ENCODE peak calls at places on chromosomes 11 and 22, in eight cellular contexts. B, Y, T, S, I, Z, L and O are unnamed samples.

GRCh38 chr11:134469627-134470026 is 57.6 kb upstream of the B3GAT1 start:
- DNase-seq in B (no peak), Y (no peak), T (peak; percentile 21), S (no peak), I (no peak), Z (no peak), L (no peak), O (peak; percentile 24)

GRCh38 chr11:122791411-122791810 is 46.9 kb upstream of the CRTAM start:
- DNase-seq in B (no peak), Y (no peak), T (no peak), S (no peak), I (no peak), Z (no peak), L (no peak), O (no peak)

GRCh38 chr11:125025968-125026367 is 37.1 kb upstream of the SLC37A2 start:
- DNase-seq in B (no peak), Y (no peak), T (no peak), S (no peak), I (no peak), Z (no peak), L (no peak), O (no peak)

GRCh38 chr22:37063436-37064420 is 12.2 kb downstream of the KCTD17 start:
- DNase-seq in B (no peak), Y (no peak), T (peak; percentile 67), S (no peak), I (no peak), Z (peak; percentile 88), L (no peak), O (no peak)

GRCh38 chr11:126842038-126842437 is 158.5 kb downstream of the KIRREL3 start:
- DNase-seq in B (no peak), Y (no peak), T (no peak), S (no peak), I (no peak), Z (no peak), L (no peak), O (no peak)

GRCh38 chr22:50185384-50186087 is at the start of gene TRABD:
- DNase-seq in B (peak; percentile 91), Y (peak; percentile 51), T (peak; percentile 88), S (peak; percentile 94), I (peak; percentile 89), Z (peak; percentile 87), L (peak; percentile 61), O (peak; percentile 98)

GRCh38 chr22:37259540-37260029 is 15.5 kb upstream of the RAC2 start:
- DNase-seq in B (peak; percentile 4), Y (no peak), T (no peak), S (peak; percentile 67), I (no peak), Z (no peak), L (no peak), O (peak; percentile 51)

GRCh38 chr22:27804683-27805297 is 3.2 kb upstream of the MN1 start:
- DNase-seq in B (peak; percentile 79), Y (peak; percentile 19), T (peak; percentile 77), S (peak; percentile 79), I (peak; percentile 51), Z (no peak), L (no peak), O (peak; percentile 83)

GRCh38 chr11:72958790-72959189 is 144.6 kb downstream of the ATG16L2 start:
- DNase-seq in B (no peak), Y (no peak), T (no peak), S (no peak), I (no peak), Z (no peak), L (no peak), O (no peak)

GRCh38 chr22:23294221-23294620 is 113.9 kb downstream of the BCR start:
- DNase-seq in B (no peak), Y (no peak), T (no peak), S (no peak), I (no peak), Z (no peak), L (no peak), O (no peak)

GRCh38 chr11:125921042-125921441 is 16.7 kb downstream of the DDX25 start:
- DNase-seq in B (no peak), Y (no peak), T (peak; percentile 37), S (no peak), I (no peak), Z (no peak), L (no peak), O (no peak)

GRCh38 chr22:37533995-37534394 is 14.8 kb upstream of the CARD10 start:
- DNase-seq in B (no peak), Y (peak; percentile 76), T (no peak), S (peak; percentile 88), I (no peak), Z (no peak), L (no peak), O (no peak)

GRCh38 chr11:1123970-1124369 is 33.8 kb upstream of the MUC5AC start:
- DNase-seq in B (no peak), Y (no peak), T (no peak), S (no peak), I (no peak), Z (no peak), L (no peak), O (no peak)

GRCh38 chr11:1566381-1567051 is 5.6 kb downstream of the DUSP8 start:
- DNase-seq in B (no peak), Y (no peak), T (peak; percentile 12), S (no peak), I (no peak), Z (no peak), L (no peak), O (no peak)

GRCh38 chr22:19431641-19432091 is at the start of gene HIRA:
- DNase-seq in B (peak; percentile 81), Y (no peak), T (peak; percentile 80), S (peak; percentile 84), I (peak; percentile 90), Z (peak; percentile 49), L (peak; percentile 52), O (peak; percentile 86)

GRCh38 chr11:47524200-47524874 is 28.6 kb downstream of the CELF1 start:
- DNase-seq in B (no peak), Y (no peak), T (no peak), S (no peak), I (no peak), Z (no peak), L (no peak), O (peak; percentile 15)

GRCh38 chr11:123800041-123800440 is 6.1 kb downstream of the OR6M1 start:
- DNase-seq in B (no peak), Y (no peak), T (no peak), S (no peak), I (no peak), Z (no peak), L (no peak), O (no peak)